ENCODE peak calls at places on chromosomes 5 and 9, in nine cellular contexts. U, H, I, D, J, R, W, K and Z are unnamed samples.
A peak's percentile ranks its signal among the peaks of the same experiment; 100 is the strongest.

GRCh38 chr9:81083062-81083461 is 606.3 kb downstream of the TLE1 start:
- DNase-seq in U (no peak), H (no peak), I (peak; percentile 19), D (peak; percentile 11), J (peak; percentile 41), R (no peak), W (peak; percentile 11), K (no peak), Z (no peak)

GRCh38 chr5:34682926-34683623 is 26.9 kb downstream of the RAI14 start:
- DNase-seq in U (peak; percentile 77), H (no peak), I (no peak), D (peak; percentile 61), J (no peak), R (no peak), W (no peak), K (no peak), Z (no peak)

GRCh38 chr5:168941901-168942300 is 359.0 kb downstream of the SLIT3 start:
- DNase-seq in U (peak; percentile 17), H (no peak), I (peak; percentile 46), D (no peak), J (no peak), R (no peak), W (no peak), K (no peak), Z (no peak)

GRCh38 chr5:64592942-64593341 is 87.1 kb downstream of the RGS7BP start:
- DNase-seq in U (no peak), H (no peak), I (no peak), D (no peak), J (no peak), R (no peak), W (no peak), K (no peak), Z (no peak)

GRCh38 chr9:3762076-3762475 is 236.3 kb upstream of the RFX3 start:
- DNase-seq in U (no peak), H (no peak), I (no peak), D (no peak), J (no peak), R (no peak), W (no peak), K (no peak), Z (no peak)

GRCh38 chr9:113164536-113165300 is 13.9 kb downstream of the SLC31A2 start:
- DNase-seq in U (no peak), H (no peak), I (no peak), D (no peak), J (peak; percentile 23), R (peak; percentile 35), W (no peak), K (no peak), Z (no peak)

GRCh38 chr5:53503819-53504218 is 23.4 kb downstream of the FST start:
- DNase-seq in U (no peak), H (no peak), I (no peak), D (no peak), J (no peak), R (no peak), W (no peak), K (no peak), Z (no peak)

GRCh38 chr5:167642779-167643517 is 648.5 kb upstream of the WWC1 start:
- DNase-seq in U (peak; percentile 93), H (no peak), I (no peak), D (peak; percentile 86), J (peak; percentile 97), R (peak; percentile 96), W (peak; percentile 21), K (peak; percentile 91), Z (no peak)

GRCh38 chr5:154311362-154311761 is 120.8 kb downstream of the GALNT10 start:
- DNase-seq in U (no peak), H (no peak), I (no peak), D (peak; percentile 94), J (no peak), R (no peak), W (no peak), K (no peak), Z (no peak)

GRCh38 chr5:147223951-147224791 is 10.7 kb upstream of the STK32A start:
- DNase-seq in U (peak; percentile 25), H (no peak), I (peak; percentile 10), D (peak; percentile 78), J (peak; percentile 42), R (no peak), W (no peak), K (no peak), Z (peak; percentile 6)

GRCh38 chr5:164597293-164597900 is 1092.0 kb downstream of the MAT2B start:
- DNase-seq in U (peak; percentile 13), H (no peak), I (no peak), D (peak; percentile 65), J (no peak), R (no peak), W (no peak), K (no peak), Z (no peak)

GRCh38 chr5:56247596-56247995 is 14.5 kb upstream of the ANKRD55 start:
- DNase-seq in U (no peak), H (no peak), I (no peak), D (no peak), J (no peak), R (no peak), W (no peak), K (no peak), Z (no peak)

GRCh38 chr9:33320568-33321261 is 30.4 kb downstream of the NFX1 start:
- DNase-seq in U (peak; percentile 89), H (no peak), I (no peak), D (peak; percentile 92), J (peak; percentile 94), R (peak; percentile 86), W (peak; percentile 90), K (peak; percentile 94), Z (no peak)

GRCh38 chr5:171688696-171689495 is 96.7 kb upstream of the SMIM23 start:
- DNase-seq in U (no peak), H (no peak), I (no peak), D (no peak), J (no peak), R (no peak), W (no peak), K (no peak), Z (no peak)

GRCh38 chr9:127066060-127066774 is 56.2 kb downstream of the ANGPTL2 start:
- DNase-seq in U (no peak), H (no peak), I (no peak), D (peak; percentile 12), J (no peak), R (no peak), W (no peak), K (no peak), Z (no peak)

GRCh38 chr5:138706655-138707480 is 46.4 kb upstream of the CTNNA1 start:
- DNase-seq in U (peak; percentile 84), H (no peak), I (peak; percentile 72), D (peak; percentile 66), J (peak; percentile 85), R (peak; percentile 56), W (peak; percentile 54), K (peak; percentile 76), Z (no peak)

GRCh38 chr5:127040779-127041520 is 10.6 kb upstream of the MARCHF3 start:
- DNase-seq in U (peak; percentile 60), H (no peak), I (peak; percentile 46), D (peak; percentile 82), J (peak; percentile 35), R (no peak), W (no peak), K (no peak), Z (peak; percentile 74)

GRCh38 chr5:158485604-158486081 is 614.1 kb downstream of the EBF1 start:
- DNase-seq in U (no peak), H (no peak), I (no peak), D (no peak), J (no peak), R (peak; percentile 62), W (no peak), K (no peak), Z (no peak)

GRCh38 chr5:159987031-159987674 is 21.8 kb upstream of the TTC1 start:
- DNase-seq in U (peak; percentile 78), H (peak; percentile 47), I (peak; percentile 89), D (peak; percentile 85), J (peak; percentile 74), R (no peak), W (no peak), K (no peak), Z (peak; percentile 41)

GRCh38 chr9:91900057-91900816 is 49.8 kb downstream of the ROR2 start:
- DNase-seq in U (no peak), H (no peak), I (peak; percentile 77), D (no peak), J (no peak), R (no peak), W (no peak), K (no peak), Z (peak; percentile 60)

GRCh38 chr9:97041898-97042297 is 3.0 kb upstream of the CTSV start:
- DNase-seq in U (no peak), H (no peak), I (peak; percentile 79), D (no peak), J (no peak), R (no peak), W (no peak), K (no peak), Z (no peak)

GRCh38 chr9:6575324-6575758 is 70.2 kb downstream of the GLDC start:
- DNase-seq in U (no peak), H (no peak), I (no peak), D (no peak), J (no peak), R (no peak), W (no peak), K (no peak), Z (no peak)

GRCh38 chr5:159982421-159983173 is 26.3 kb upstream of the TTC1 start:
- DNase-seq in U (no peak), H (no peak), I (no peak), D (peak; percentile 44), J (no peak), R (no peak), W (no peak), K (no peak), Z (no peak)

GRCh38 chr9:112642126-112642525 is 75.8 kb downstream of the INIP start:
- DNase-seq in U (no peak), H (no peak), I (no peak), D (no peak), J (no peak), R (no peak), W (no peak), K (no peak), Z (peak; percentile 8)